ENCODE peak calls at places on chromosomes 2 and 18, in five cellular contexts. H is BE2C, E is LoVo, V is HEK293T, N is brain microvascular endothelial cell. Y is an unnamed sample.

GRCh38 chr2:26581266-26581990 is 59.7 kb downstream of the CIB4 start:
- DNase-seq in H (no peak), E (no peak), V (no peak), N (no peak), Y (no peak)

GRCh38 chr2:186486651-186487647 is 889 bp downstream of the ZC3H15 start:
- DNase-seq in H (no peak), E (peak), V (no peak), N (no peak), Y (no peak)

GRCh38 chr18:55100817-55101457 is 141.7 kb upstream of the CCDC68 start:
- DNase-seq in H (no peak), E (peak), V (no peak), N (peak), Y (no peak)

GRCh38 chr2:120396519-120397361 is 50.8 kb downstream of the INHBB start:
- DNase-seq in H (no peak), E (no peak), V (no peak), N (no peak), Y (no peak)

GRCh38 chr2:116820986-116821385 is 993.5 kb upstream of the DDX18 start:
- DNase-seq in H (no peak), E (no peak), V (no peak), N (no peak), Y (no peak)

GRCh38 chr2:102334471-102334870 is 21.1 kb upstream of the IL18R1 start:
- DNase-seq in H (no peak), E (no peak), V (no peak), N (no peak), Y (no peak)

GRCh38 chr2:184760931-184761330 is 162.6 kb downstream of the ZNF804A start:
- DNase-seq in H (no peak), E (no peak), V (no peak), N (no peak), Y (no peak)

GRCh38 chr2:44120428-44120827 is 48.2 kb upstream of the PPM1B start:
- DNase-seq in H (no peak), E (peak), V (no peak), N (peak), Y (no peak)

GRCh38 chr18:48929212-48929612 is 21.6 kb downstream of the SMAD7 start:
- DNase-seq in H (no peak), E (no peak), V (no peak), N (no peak), Y (no peak)

GRCh38 chr18:3758531-3758930 is 308.6 kb downstream of the TGIF1 start:
- DNase-seq in H (no peak), E (peak), V (no peak), N (peak), Y (no peak)

GRCh38 chr2:135636982-135637381 is 104.7 kb upstream of the UBXN4 start:
- DNase-seq in H (no peak), E (no peak), V (no peak), N (no peak), Y (no peak)

GRCh38 chr2:240600451-240600961 is 14.0 kb downstream of the CAPN10 start:
- DNase-seq in H (no peak), E (no peak), V (no peak), N (no peak), Y (no peak)

GRCh38 chr2:85318222-85319182 is 9.3 kb downstream of the TGOLN2 start:
- DNase-seq in H (no peak), E (no peak), V (no peak), N (peak), Y (no peak)

Y was measured in LNCaP clone FGC.